ENCODE peak calls at places on chromosomes 3 and 15, in five cellular contexts. One of them, this sample, is unnamed.

GRCh38 chr3:72633101-72633500 is 215.1 kb downstream of the SHQ1 start:
- DNase-seq in breast epithelium: no peak
- DNase-seq in CD8-positive, alpha-beta memory T cell: no peak
- DNase-seq in ascending aorta: no peak
- DNase-seq in lung: no peak
- DNase-seq in this sample: no peak

GRCh38 chr3:60636846-60637245 is 614.4 kb downstream of the FHIT start:
- DNase-seq in ascending aorta: no peak
- DNase-seq in breast epithelium: no peak
- DNase-seq in lung: no peak
- DNase-seq in CD8-positive, alpha-beta memory T cell: no peak
- DNase-seq in this sample: no peak

GRCh38 chr3:56342475-56342874 is 125.8 kb downstream of the ERC2 start:
- DNase-seq in ascending aorta: no peak
- DNase-seq in breast epithelium: no peak
- DNase-seq in lung: no peak
- DNase-seq in CD8-positive, alpha-beta memory T cell: no peak
- DNase-seq in this sample: no peak

GRCh38 chr3:79086514-79086913 is 681.3 kb downstream of the ROBO1 start:
- DNase-seq in lung: peak
- DNase-seq in CD8-positive, alpha-beta memory T cell: no peak
- DNase-seq in breast epithelium: no peak
- DNase-seq in ascending aorta: no peak
- DNase-seq in this sample: peak

GRCh38 chr15:69398541-69398940 is 15.6 kb upstream of the KIF23 start:
- DNase-seq in CD8-positive, alpha-beta memory T cell: no peak
- DNase-seq in lung: no peak
- DNase-seq in ascending aorta: no peak
- DNase-seq in breast epithelium: no peak
- DNase-seq in this sample: peak

GRCh38 chr15:69480932-69481331 is 28.3 kb downstream of the RPLP1 start:
- DNase-seq in CD8-positive, alpha-beta memory T cell: no peak
- DNase-seq in ascending aorta: no peak
- DNase-seq in breast epithelium: no peak
- DNase-seq in lung: no peak
- DNase-seq in this sample: no peak

GRCh38 chr3:128727485-128727884 is 1.5 kb downstream of the RAB7A start:
- DNase-seq in ascending aorta: no peak
- DNase-seq in CD8-positive, alpha-beta memory T cell: no peak
- DNase-seq in breast epithelium: no peak
- DNase-seq in lung: no peak
- DNase-seq in this sample: no peak

GRCh38 chr3:81531256-81531655 is 230.2 kb downstream of the GBE1 start:
- DNase-seq in lung: no peak
- DNase-seq in ascending aorta: no peak
- DNase-seq in breast epithelium: no peak
- DNase-seq in CD8-positive, alpha-beta memory T cell: no peak
- DNase-seq in this sample: no peak

GRCh38 chr3:76550522-76551201 is 489.2 kb upstream of the ROBO2 start:
- DNase-seq in lung: no peak
- DNase-seq in CD8-positive, alpha-beta memory T cell: no peak
- DNase-seq in ascending aorta: no peak
- DNase-seq in breast epithelium: no peak
- DNase-seq in this sample: no peak

DNA sequence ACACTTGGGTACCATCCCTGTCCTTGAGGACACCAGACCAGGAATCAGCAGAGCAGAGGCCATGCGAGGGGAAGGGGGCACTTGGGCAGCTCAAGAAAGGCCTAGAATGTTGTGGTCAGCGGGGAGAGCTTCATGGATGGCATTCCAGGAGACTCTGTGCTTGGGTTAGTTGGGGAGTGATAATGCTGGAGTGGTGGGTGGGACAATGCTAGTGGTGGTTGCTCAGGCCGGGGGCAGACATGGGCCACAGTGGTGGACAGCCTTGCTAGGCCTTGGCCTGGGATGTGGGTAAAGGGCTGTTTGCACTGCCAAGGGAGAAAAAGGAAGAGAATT is 12.8 kb downstream of the MRAS start:
- DNase-seq in breast epithelium: no peak
- DNase-seq in lung: no peak
- DNase-seq in CD8-positive, alpha-beta memory T cell: no peak
- DNase-seq in ascending aorta: no peak
- DNase-seq in this sample: no peak
- H3K27ac ChIP-seq in breast epithelium: no peak
- H3K27ac ChIP-seq in lung: peak
- H3K27ac ChIP-seq in CD8-positive, alpha-beta memory T cell: no peak
- H3K27ac ChIP-seq in ascending aorta: no peak
- H3K27ac ChIP-seq in this sample: no peak

GRCh38 chr15:99414755-99415731 is 150.7 kb upstream of the MEF2A start:
- DNase-seq in lung: no peak
- DNase-seq in CD8-positive, alpha-beta memory T cell: no peak
- DNase-seq in ascending aorta: no peak
- DNase-seq in breast epithelium: no peak
- DNase-seq in this sample: no peak

GRCh38 chr15:99416191-99417188 is 149.3 kb upstream of the MEF2A start:
- DNase-seq in ascending aorta: no peak
- DNase-seq in breast epithelium: no peak
- DNase-seq in lung: no peak
- DNase-seq in CD8-positive, alpha-beta memory T cell: no peak
- DNase-seq in this sample: no peak

GRCh38 chr15:99412626-99413025 is 153.2 kb upstream of the MEF2A start:
- DNase-seq in ascending aorta: no peak
- DNase-seq in breast epithelium: no peak
- DNase-seq in lung: no peak
- DNase-seq in CD8-positive, alpha-beta memory T cell: no peak
- DNase-seq in this sample: no peak

GRCh38 chr15:99412082-99412481 is 153.7 kb upstream of the MEF2A start:
- DNase-seq in breast epithelium: no peak
- DNase-seq in ascending aorta: no peak
- DNase-seq in lung: no peak
- DNase-seq in CD8-positive, alpha-beta memory T cell: no peak
- DNase-seq in this sample: no peak

GRCh38 chr15:99413955-99414754 is 151.6 kb upstream of the MEF2A start:
- DNase-seq in lung: no peak
- DNase-seq in breast epithelium: no peak
- DNase-seq in ascending aorta: no peak
- DNase-seq in CD8-positive, alpha-beta memory T cell: no peak
- DNase-seq in this sample: no peak
- H3K27ac ChIP-seq in lung: no peak
- H3K27ac ChIP-seq in breast epithelium: no peak
- H3K27ac ChIP-seq in ascending aorta: no peak
- H3K27ac ChIP-seq in CD8-positive, alpha-beta memory T cell: no peak
- H3K27ac ChIP-seq in this sample: no peak

GRCh38 chr15:66738595-66738994 is 36.6 kb downstream of the SMAD6 start:
- DNase-seq in CD8-positive, alpha-beta memory T cell: no peak
- DNase-seq in ascending aorta: no peak
- DNase-seq in breast epithelium: no peak
- DNase-seq in lung: no peak
- DNase-seq in this sample: no peak
- H3K27ac ChIP-seq in CD8-positive, alpha-beta memory T cell: no peak
- H3K27ac ChIP-seq in ascending aorta: no peak
- H3K27ac ChIP-seq in breast epithelium: no peak
- H3K27ac ChIP-seq in lung: no peak
- H3K27ac ChIP-seq in this sample: no peak

GRCh38 chr3:41199866-41200668 is 762 bp downstream of the CTNNB1 start:
- DNase-seq in CD8-positive, alpha-beta memory T cell: peak
- DNase-seq in breast epithelium: peak
- DNase-seq in ascending aorta: no peak
- DNase-seq in lung: no peak
- DNase-seq in this sample: no peak
- H3K27ac ChIP-seq in CD8-positive, alpha-beta memory T cell: peak
- H3K27ac ChIP-seq in breast epithelium: peak
- H3K27ac ChIP-seq in ascending aorta: peak
- H3K27ac ChIP-seq in lung: peak
- H3K27ac ChIP-seq in this sample: peak

GRCh38 chr3:53287413-53287734 is 31.6 kb upstream of the TKT start:
- DNase-seq in CD8-positive, alpha-beta memory T cell: no peak
- DNase-seq in lung: no peak
- DNase-seq in breast epithelium: no peak
- DNase-seq in ascending aorta: no peak
- DNase-seq in this sample: no peak

GRCh38 chr3:53282581-53282980 is 26.8 kb upstream of the TKT start:
- DNase-seq in CD8-positive, alpha-beta memory T cell: no peak
- DNase-seq in breast epithelium: no peak
- DNase-seq in lung: no peak
- DNase-seq in ascending aorta: no peak
- DNase-seq in this sample: no peak

GRCh38 chr3:53288214-53288613 is 32.4 kb upstream of the TKT start:
- DNase-seq in lung: no peak
- DNase-seq in CD8-positive, alpha-beta memory T cell: no peak
- DNase-seq in breast epithelium: no peak
- DNase-seq in ascending aorta: no peak
- DNase-seq in this sample: no peak

DNA sequence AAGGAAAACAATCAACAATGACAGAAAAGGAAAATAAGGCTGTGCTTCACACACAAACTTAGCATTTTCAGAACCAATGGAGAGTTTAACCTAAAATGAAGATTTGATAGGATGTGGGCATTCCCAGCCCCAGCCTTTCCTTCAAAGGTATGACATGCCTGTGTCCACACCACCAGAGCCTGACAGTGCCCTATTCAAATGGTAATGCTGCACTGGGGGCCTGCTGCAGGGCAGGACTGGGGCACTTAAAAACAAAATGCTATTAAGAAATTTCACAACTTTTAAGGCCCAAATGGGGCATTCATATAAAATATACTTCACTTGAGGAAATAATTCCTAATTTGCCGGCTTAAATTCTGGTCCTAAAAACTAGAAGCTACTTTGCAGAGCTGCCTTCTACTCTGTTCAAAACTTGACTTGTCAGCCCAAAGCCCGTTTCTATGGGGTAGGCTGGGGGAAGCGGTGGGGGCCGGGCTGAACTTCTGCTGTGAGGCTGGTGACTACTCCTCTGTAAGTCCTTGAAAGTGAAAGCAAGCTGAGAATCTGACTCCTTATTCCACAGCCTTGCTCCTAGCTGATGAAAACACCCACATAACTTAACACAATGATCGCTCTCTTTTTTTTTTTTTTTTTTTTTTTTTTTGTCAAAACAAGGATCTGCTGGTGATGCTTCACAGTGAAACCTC is 31.0 kb upstream of the TKT start:
- DNase-seq in CD8-positive, alpha-beta memory T cell: no peak
- DNase-seq in lung: no peak
- DNase-seq in ascending aorta: no peak
- DNase-seq in breast epithelium: no peak
- DNase-seq in this sample: no peak
- H3K27ac ChIP-seq in CD8-positive, alpha-beta memory T cell: no peak
- H3K27ac ChIP-seq in lung: no peak
- H3K27ac ChIP-seq in ascending aorta: no peak
- H3K27ac ChIP-seq in breast epithelium: no peak
- H3K27ac ChIP-seq in this sample: no peak

This sample was measured in DND-41.